ENCODE peak calls at places on chromosomes 12 and 14, in seven cellular contexts. One of them, this sample, is unnamed.

GRCh38 chr14:63524537-63525155 is 18.5 kb downstream of the PPP2R5E start:
- DNase-seq in CD8-positive, alpha-beta memory T cell: peak
- DNase-seq in fibroblast of mammary gland: no peak
- DNase-seq in PC-3: no peak
- DNase-seq in A673: no peak
- DNase-seq in thoracic aorta: no peak
- DNase-seq in tibial nerve: no peak
- DNase-seq in this sample: no peak

GRCh38 chr14:95421741-95422140 is 94.7 kb downstream of the SYNE3 start:
- DNase-seq in CD8-positive, alpha-beta memory T cell: no peak
- DNase-seq in fibroblast of mammary gland: no peak
- DNase-seq in PC-3: no peak
- DNase-seq in A673: no peak
- DNase-seq in thoracic aorta: no peak
- DNase-seq in tibial nerve: no peak
- DNase-seq in this sample: no peak

GRCh38 chr12:107564946-107565345 is 120.7 kb upstream of the PWP1 start:
- DNase-seq in CD8-positive, alpha-beta memory T cell: no peak
- DNase-seq in fibroblast of mammary gland: peak
- DNase-seq in PC-3: peak
- DNase-seq in A673: peak
- DNase-seq in thoracic aorta: no peak
- DNase-seq in tibial nerve: no peak
- DNase-seq in this sample: peak

GRCh38 chr14:91127411-91127810 is 13.5 kb downstream of the DGLUCY start:
- DNase-seq in CD8-positive, alpha-beta memory T cell: no peak
- DNase-seq in fibroblast of mammary gland: no peak
- DNase-seq in PC-3: peak
- DNase-seq in A673: no peak
- DNase-seq in thoracic aorta: no peak
- DNase-seq in tibial nerve: no peak
- DNase-seq in this sample: no peak

GRCh38 chr12:47818701-47819543 is 781 bp downstream of the HDAC7 start:
- DNase-seq in CD8-positive, alpha-beta memory T cell: peak
- DNase-seq in fibroblast of mammary gland: no peak
- DNase-seq in PC-3: no peak
- DNase-seq in A673: no peak
- DNase-seq in thoracic aorta: no peak
- DNase-seq in tibial nerve: peak
- DNase-seq in this sample: no peak

GRCh38 chr14:104138891-104139459 is 588 bp downstream of the KIF26A start:
- DNase-seq in CD8-positive, alpha-beta memory T cell: no peak
- DNase-seq in fibroblast of mammary gland: no peak
- DNase-seq in PC-3: no peak
- DNase-seq in A673: no peak
- DNase-seq in thoracic aorta: no peak
- DNase-seq in tibial nerve: no peak
- DNase-seq in this sample: no peak

GRCh38 chr14:58690801-58691516 is 53.2 kb downstream of the DACT1 start:
- DNase-seq in CD8-positive, alpha-beta memory T cell: no peak
- DNase-seq in fibroblast of mammary gland: no peak
- DNase-seq in PC-3: no peak
- DNase-seq in A673: no peak
- DNase-seq in thoracic aorta: no peak
- DNase-seq in tibial nerve: no peak
- DNase-seq in this sample: no peak

GRCh38 chr14:50311337-50311973 is 574 bp downstream of the L2HGDH start:
- DNase-seq in CD8-positive, alpha-beta memory T cell: no peak
- DNase-seq in fibroblast of mammary gland: no peak
- DNase-seq in PC-3: peak
- DNase-seq in A673: peak
- DNase-seq in thoracic aorta: no peak
- DNase-seq in tibial nerve: no peak
- DNase-seq in this sample: no peak

GRCh38 chr14:20834899-20835298 is 32.3 kb upstream of the RNASE1 start:
- DNase-seq in CD8-positive, alpha-beta memory T cell: no peak
- DNase-seq in fibroblast of mammary gland: no peak
- DNase-seq in PC-3: peak
- DNase-seq in A673: no peak
- DNase-seq in thoracic aorta: no peak
- DNase-seq in tibial nerve: no peak
- DNase-seq in this sample: no peak

GRCh38 chr14:88554458-88555286 is at the start of gene PTPN21:
- DNase-seq in CD8-positive, alpha-beta memory T cell: no peak
- DNase-seq in fibroblast of mammary gland: peak
- DNase-seq in PC-3: peak
- DNase-seq in A673: peak
- DNase-seq in thoracic aorta: no peak
- DNase-seq in tibial nerve: peak
- DNase-seq in this sample: no peak

GRCh38 chr12:118850244-118850825 is 131.0 kb upstream of the SRRM4 start:
- DNase-seq in CD8-positive, alpha-beta memory T cell: no peak
- DNase-seq in fibroblast of mammary gland: no peak
- DNase-seq in PC-3: peak
- DNase-seq in A673: peak
- DNase-seq in thoracic aorta: no peak
- DNase-seq in tibial nerve: no peak
- DNase-seq in this sample: peak

GRCh38 chr12:109738878-109739665 is 25.4 kb downstream of the FAM222A start:
- DNase-seq in CD8-positive, alpha-beta memory T cell: no peak
- DNase-seq in fibroblast of mammary gland: peak
- DNase-seq in PC-3: peak
- DNase-seq in A673: no peak
- DNase-seq in thoracic aorta: no peak
- DNase-seq in tibial nerve: peak
- DNase-seq in this sample: no peak

GRCh38 chr12:15613981-15614380 is 175.2 kb downstream of the EPS8 start:
- DNase-seq in CD8-positive, alpha-beta memory T cell: no peak
- DNase-seq in fibroblast of mammary gland: peak
- DNase-seq in PC-3: no peak
- DNase-seq in A673: no peak
- DNase-seq in thoracic aorta: no peak
- DNase-seq in tibial nerve: no peak
- DNase-seq in this sample: no peak

GRCh38 chr14:101887219-101887618 is 77.2 kb upstream of the DYNC1H1 start:
- DNase-seq in CD8-positive, alpha-beta memory T cell: no peak
- DNase-seq in fibroblast of mammary gland: no peak
- DNase-seq in PC-3: no peak
- DNase-seq in A673: no peak
- DNase-seq in thoracic aorta: no peak
- DNase-seq in tibial nerve: no peak
- DNase-seq in this sample: no peak

GRCh38 chr12:107359382-107359781 is 266.0 kb upstream of the CRY1 start:
- DNase-seq in CD8-positive, alpha-beta memory T cell: no peak
- DNase-seq in fibroblast of mammary gland: peak
- DNase-seq in PC-3: peak
- DNase-seq in A673: peak
- DNase-seq in thoracic aorta: no peak
- DNase-seq in tibial nerve: no peak
- DNase-seq in this sample: no peak

GRCh38 chr12:56629459-56630179 is 507 bp downstream of the BAZ2A start:
- DNase-seq in CD8-positive, alpha-beta memory T cell: peak
- DNase-seq in fibroblast of mammary gland: no peak
- DNase-seq in PC-3: peak
- DNase-seq in A673: peak
- DNase-seq in thoracic aorta: no peak
- DNase-seq in tibial nerve: no peak
- DNase-seq in this sample: no peak

GRCh38 chr14:32986791-32987545 is 48.3 kb downstream of the NPAS3 start:
- DNase-seq in CD8-positive, alpha-beta memory T cell: no peak
- DNase-seq in fibroblast of mammary gland: peak
- DNase-seq in PC-3: no peak
- DNase-seq in A673: peak
- DNase-seq in thoracic aorta: no peak
- DNase-seq in tibial nerve: no peak
- DNase-seq in this sample: no peak

GRCh38 chr14:101553931-101554330 is 7.4 kb upstream of the DIO3 start:
- DNase-seq in CD8-positive, alpha-beta memory T cell: no peak
- DNase-seq in fibroblast of mammary gland: no peak
- DNase-seq in PC-3: no peak
- DNase-seq in A673: no peak
- DNase-seq in thoracic aorta: no peak
- DNase-seq in tibial nerve: no peak
- DNase-seq in this sample: no peak

GRCh38 chr14:105067140-105067968 is 2.1 kb upstream of the GPR132 start:
- DNase-seq in CD8-positive, alpha-beta memory T cell: peak
- DNase-seq in fibroblast of mammary gland: peak
- DNase-seq in PC-3: peak
- DNase-seq in A673: no peak
- DNase-seq in thoracic aorta: no peak
- DNase-seq in tibial nerve: no peak
- DNase-seq in this sample: no peak

GRCh38 chr14:32938719-32939253 is at the start of gene NPAS3:
- DNase-seq in CD8-positive, alpha-beta memory T cell: no peak
- DNase-seq in fibroblast of mammary gland: no peak
- DNase-seq in PC-3: no peak
- DNase-seq in A673: no peak
- DNase-seq in thoracic aorta: no peak
- DNase-seq in tibial nerve: no peak
- DNase-seq in this sample: no peak

GRCh38 chr12:10339441-10339840 is 31.8 kb downstream of the KLRD1 start:
- DNase-seq in CD8-positive, alpha-beta memory T cell: no peak
- DNase-seq in fibroblast of mammary gland: peak
- DNase-seq in PC-3: peak
- DNase-seq in A673: no peak
- DNase-seq in thoracic aorta: no peak
- DNase-seq in tibial nerve: no peak
- DNase-seq in this sample: no peak

GRCh38 chr12:532908-533565 is 73.3 kb downstream of the B4GALNT3 start:
- DNase-seq in CD8-positive, alpha-beta memory T cell: no peak
- DNase-seq in fibroblast of mammary gland: peak
- DNase-seq in PC-3: peak
- DNase-seq in A673: no peak
- DNase-seq in thoracic aorta: no peak
- DNase-seq in tibial nerve: no peak
- DNase-seq in this sample: no peak

GRCh38 chr12:664779-665092 is 1.5 kb upstream of the NINJ2 start:
- DNase-seq in CD8-positive, alpha-beta memory T cell: no peak
- DNase-seq in fibroblast of mammary gland: no peak
- DNase-seq in PC-3: no peak
- DNase-seq in A673: no peak
- DNase-seq in thoracic aorta: no peak
- DNase-seq in tibial nerve: no peak
- DNase-seq in this sample: no peak

GRCh38 chr14:46820291-46820690 is 168.7 kb upstream of the RPL10L start:
- DNase-seq in CD8-positive, alpha-beta memory T cell: no peak
- DNase-seq in fibroblast of mammary gland: no peak
- DNase-seq in PC-3: no peak
- DNase-seq in A673: no peak
- DNase-seq in thoracic aorta: no peak
- DNase-seq in tibial nerve: no peak
- DNase-seq in this sample: no peak

GRCh38 chr14:97713023-97713422 is 915.8 kb downstream of the VRK1 start:
- DNase-seq in CD8-positive, alpha-beta memory T cell: no peak
- DNase-seq in fibroblast of mammary gland: peak
- DNase-seq in PC-3: peak
- DNase-seq in A673: peak
- DNase-seq in thoracic aorta: no peak
- DNase-seq in tibial nerve: no peak
- DNase-seq in this sample: no peak

GRCh38 chr12:57625261-57626032 is 7.6 kb downstream of the B4GALNT1 start:
- DNase-seq in CD8-positive, alpha-beta memory T cell: no peak
- DNase-seq in fibroblast of mammary gland: no peak
- DNase-seq in PC-3: no peak
- DNase-seq in A673: no peak
- DNase-seq in thoracic aorta: no peak
- DNase-seq in tibial nerve: no peak
- DNase-seq in this sample: no peak

GRCh38 chr14:93533864-93534263 is 103.1 kb downstream of the UNC79 start:
- DNase-seq in CD8-positive, alpha-beta memory T cell: no peak
- DNase-seq in fibroblast of mammary gland: no peak
- DNase-seq in PC-3: no peak
- DNase-seq in A673: no peak
- DNase-seq in thoracic aorta: no peak
- DNase-seq in tibial nerve: no peak
- DNase-seq in this sample: no peak
- H3K4me3 ChIP-seq in CD8-positive, alpha-beta memory T cell: no peak
- H3K4me3 ChIP-seq in fibroblast of mammary gland: no peak
- H3K4me3 ChIP-seq in PC-3: no peak
- H3K4me3 ChIP-seq in A673: no peak
- H3K4me3 ChIP-seq in thoracic aorta: no peak
- H3K4me3 ChIP-seq in tibial nerve: no peak
- H3K4me3 ChIP-seq in this sample: no peak

GRCh38 chr12:105221588-105222325 is 14.2 kb downstream of the APPL2 start:
- DNase-seq in CD8-positive, alpha-beta memory T cell: no peak
- DNase-seq in fibroblast of mammary gland: no peak
- DNase-seq in PC-3: no peak
- DNase-seq in A673: no peak
- DNase-seq in thoracic aorta: no peak
- DNase-seq in tibial nerve: no peak
- DNase-seq in this sample: no peak
- H3K4me3 ChIP-seq in CD8-positive, alpha-beta memory T cell: no peak
- H3K4me3 ChIP-seq in fibroblast of mammary gland: no peak
- H3K4me3 ChIP-seq in PC-3: no peak
- H3K4me3 ChIP-seq in A673: no peak
- H3K4me3 ChIP-seq in thoracic aorta: no peak
- H3K4me3 ChIP-seq in tibial nerve: no peak
- H3K4me3 ChIP-seq in this sample: no peak

GRCh38 chr14:76919431-76919810 is 93.2 kb downstream of the LRRC74A start:
- DNase-seq in CD8-positive, alpha-beta memory T cell: no peak
- DNase-seq in fibroblast of mammary gland: no peak
- DNase-seq in PC-3: peak
- DNase-seq in A673: no peak
- DNase-seq in thoracic aorta: no peak
- DNase-seq in tibial nerve: no peak
- DNase-seq in this sample: no peak
- H3K4me3 ChIP-seq in CD8-positive, alpha-beta memory T cell: no peak
- H3K4me3 ChIP-seq in fibroblast of mammary gland: no peak
- H3K4me3 ChIP-seq in PC-3: peak
- H3K4me3 ChIP-seq in A673: no peak
- H3K4me3 ChIP-seq in thoracic aorta: peak
- H3K4me3 ChIP-seq in tibial nerve: no peak
- H3K4me3 ChIP-seq in this sample: peak

GRCh38 chr14:61701946-61702345 is 6.6 kb downstream of the HIF1A start:
- DNase-seq in CD8-positive, alpha-beta memory T cell: no peak
- DNase-seq in fibroblast of mammary gland: no peak
- DNase-seq in PC-3: no peak
- DNase-seq in A673: no peak
- DNase-seq in thoracic aorta: no peak
- DNase-seq in tibial nerve: no peak
- DNase-seq in this sample: no peak

GRCh38 chr14:61696753-61697318 is 1.5 kb downstream of the HIF1A start:
- DNase-seq in CD8-positive, alpha-beta memory T cell: no peak
- DNase-seq in fibroblast of mammary gland: no peak
- DNase-seq in PC-3: no peak
- DNase-seq in A673: no peak
- DNase-seq in thoracic aorta: no peak
- DNase-seq in tibial nerve: no peak
- DNase-seq in this sample: no peak

GRCh38 chr14:61700104-61700886 is 5.0 kb downstream of the HIF1A start:
- DNase-seq in CD8-positive, alpha-beta memory T cell: no peak
- DNase-seq in fibroblast of mammary gland: no peak
- DNase-seq in PC-3: no peak
- DNase-seq in A673: no peak
- DNase-seq in thoracic aorta: no peak
- DNase-seq in tibial nerve: no peak
- DNase-seq in this sample: no peak

GRCh38 chr14:61698216-61698980 is 3.1 kb downstream of the HIF1A start:
- DNase-seq in CD8-positive, alpha-beta memory T cell: no peak
- DNase-seq in fibroblast of mammary gland: no peak
- DNase-seq in PC-3: no peak
- DNase-seq in A673: no peak
- DNase-seq in thoracic aorta: no peak
- DNase-seq in tibial nerve: no peak
- DNase-seq in this sample: no peak

GRCh38 chr14:61699092-61699491 is 3.8 kb downstream of the HIF1A start:
- DNase-seq in CD8-positive, alpha-beta memory T cell: no peak
- DNase-seq in fibroblast of mammary gland: no peak
- DNase-seq in PC-3: no peak
- DNase-seq in A673: no peak
- DNase-seq in thoracic aorta: no peak
- DNase-seq in tibial nerve: no peak
- DNase-seq in this sample: no peak
- H3K4me3 ChIP-seq in CD8-positive, alpha-beta memory T cell: peak
- H3K4me3 ChIP-seq in fibroblast of mammary gland: peak
- H3K4me3 ChIP-seq in PC-3: peak
- H3K4me3 ChIP-seq in A673: peak
- H3K4me3 ChIP-seq in thoracic aorta: peak
- H3K4me3 ChIP-seq in tibial nerve: no peak
- H3K4me3 ChIP-seq in this sample: no peak